ENCODE peak calls at places on chromosomes 1 and 21, in eight cellular contexts. D, M, Z, U, E, S, F and Q are unnamed samples.

GRCh38 chr1:147225193-147225730 is at the start of gene FMO5:
- DNase-seq in D (peak; percentile 83), U (peak; percentile 86), F (peak; percentile 66), E (peak; percentile 73), Z (peak; percentile 82), S (peak; percentile 57), M (peak; percentile 82), Q (peak; percentile 76)

GRCh38 chr1:91714867-91715381 is 171.0 kb downstream of the TGFBR3 start:
- DNase-seq in S (no peak), M (no peak), F (no peak), E (no peak), D (no peak), U (peak; percentile 34), Z (no peak), Q (no peak)

GRCh38 chr1:32801096-32801713 is 16.0 kb downstream of the YARS1 start:
- DNase-seq in M (no peak), E (no peak), S (no peak), Z (peak; percentile 95), U (no peak), F (no peak), D (no peak), Q (no peak)

GRCh38 chr1:234782057-234782800 is 172.3 kb upstream of the IRF2BP2 start:
- DNase-seq in E (no peak), Z (peak; percentile 2), S (no peak), U (no peak), M (peak; percentile 35), D (peak; percentile 30), F (no peak), Q (peak; percentile 26)

GRCh38 chr21:44265734-44266270 is 4.1 kb upstream of the DNMT3L start:
- DNase-seq in U (no peak), Z (no peak), S (no peak), F (no peak), D (no peak), E (no peak), M (no peak), Q (no peak)

GRCh38 chr1:225526878-225527277 is 99.0 kb upstream of the LBR start:
- DNase-seq in S (no peak), D (no peak), E (no peak), U (no peak), Z (no peak), M (no peak), F (no peak), Q (no peak)

GRCh38 chr21:31295676-31296075 is 48.4 kb downstream of the TIAM1 start:
- DNase-seq in U (no peak), D (no peak), M (no peak), Z (no peak), S (no peak), E (no peak), F (no peak), Q (no peak)

GRCh38 chr1:154837679-154838171 is 32.4 kb downstream of the KCNN3 start:
- DNase-seq in M (no peak), D (no peak), E (peak; percentile 100), F (peak; percentile 95), U (no peak), Z (no peak), S (no peak), Q (no peak)

GRCh38 chr1:179129702-179130473 is 48.0 kb downstream of the TOR3A start:
- DNase-seq in E (peak; percentile 88), Z (no peak), D (no peak), S (no peak), M (peak; percentile 66), F (peak; percentile 78), U (no peak), Q (no peak)

GRCh38 chr1:38021969-38022368 is 9.4 kb downstream of the UTP11 start:
- DNase-seq in D (no peak), S (no peak), F (no peak), M (no peak), Z (no peak), U (no peak), E (no peak), Q (no peak)

GRCh38 chr1:218600968-218601367 is 255.8 kb downstream of the TGFB2 start:
- DNase-seq in D (no peak), M (no peak), Z (no peak), S (no peak), F (no peak), E (no peak), U (no peak), Q (no peak)

GRCh38 chr21:36274128-36274527 is 45.9 kb upstream of the MORC3 start:
- DNase-seq in E (no peak), S (no peak), D (no peak), F (no peak), M (no peak), Z (no peak), U (no peak), Q (no peak)

GRCh38 chr1:104460880-104461279 is 711.2 kb downstream of the AMY1C start:
- DNase-seq in S (no peak), F (no peak), M (no peak), Z (no peak), E (no peak), D (no peak), U (no peak), Q (no peak)

GRCh38 chr1:15510611-15511405 is 13.2 kb downstream of the CASP9 start:
- DNase-seq in M (peak; percentile 66), U (no peak), S (no peak), F (no peak), E (no peak), D (no peak), Z (peak; percentile 46), Q (no peak)
- TF ChIP-seq EZH2phosphoT487 in M (no peak), U (no peak), S (no peak), F (no peak), E (no peak), D (no peak), Z (no peak), Q (no peak)

DNA sequence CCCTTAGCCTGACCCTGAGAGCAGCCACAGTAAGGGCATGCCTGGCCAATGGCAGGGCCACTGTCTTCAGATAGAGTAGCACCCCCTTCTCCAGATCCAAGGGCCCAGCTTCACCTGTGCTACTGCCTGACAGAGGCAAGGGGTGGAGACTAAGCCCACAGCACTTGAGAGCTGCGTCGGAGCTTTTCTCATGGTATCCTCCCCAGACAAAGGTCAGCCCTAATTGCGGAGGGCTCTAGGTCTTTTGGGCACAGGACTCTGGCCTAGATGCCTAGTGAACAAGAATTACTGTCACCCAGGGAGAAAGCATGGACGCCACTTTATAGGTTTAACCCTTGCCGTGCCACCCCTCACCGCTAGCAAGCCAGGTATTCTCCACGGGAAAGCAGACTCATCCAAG is 15.1 kb downstream of the KCNC4 start:
- DNase-seq in Z (no peak), F (no peak), E (no peak), D (no peak), U (no peak), S (no peak), M (no peak), Q (no peak)
- TF ChIP-seq EZH2phosphoT487 in Z (no peak), F (no peak), E (no peak), D (no peak), U (no peak), S (no peak), M (no peak), Q (no peak)

GRCh38 chr1:159196543-159196942 is 8.1 kb upstream of the ACKR1 start:
- DNase-seq in M (peak; percentile 34), F (no peak), U (peak; percentile 76), E (no peak), S (no peak), D (no peak), Z (peak; percentile 19), Q (no peak)

GRCh38 chr1:159199901-159200300 is 4.8 kb upstream of the ACKR1 start:
- DNase-seq in F (no peak), Z (no peak), E (no peak), D (no peak), M (no peak), U (no peak), S (no peak), Q (no peak)

GRCh38 chr1:159200759-159201158 is 3.9 kb upstream of the ACKR1 start:
- DNase-seq in D (no peak), S (no peak), U (no peak), E (no peak), Z (no peak), F (no peak), M (no peak), Q (no peak)

GRCh38 chr1:159203621-159204020 is 1.1 kb upstream of the ACKR1 start:
- DNase-seq in E (no peak), D (no peak), S (no peak), F (no peak), Z (no peak), M (no peak), U (no peak), Q (no peak)

GRCh38 chr1:159197767-159198557 is 6.7 kb upstream of the ACKR1 start:
- DNase-seq in E (peak; percentile 81), F (peak; percentile 68), M (peak; percentile 84), S (peak; percentile 80), D (peak; percentile 88), U (peak; percentile 92), Z (peak; percentile 88), Q (peak; percentile 89)
- TF ChIP-seq EZH2phosphoT487 in E (no peak), F (no peak), M (no peak), S (no peak), D (no peak), U (no peak), Z (no peak), Q (no peak)

DNA sequence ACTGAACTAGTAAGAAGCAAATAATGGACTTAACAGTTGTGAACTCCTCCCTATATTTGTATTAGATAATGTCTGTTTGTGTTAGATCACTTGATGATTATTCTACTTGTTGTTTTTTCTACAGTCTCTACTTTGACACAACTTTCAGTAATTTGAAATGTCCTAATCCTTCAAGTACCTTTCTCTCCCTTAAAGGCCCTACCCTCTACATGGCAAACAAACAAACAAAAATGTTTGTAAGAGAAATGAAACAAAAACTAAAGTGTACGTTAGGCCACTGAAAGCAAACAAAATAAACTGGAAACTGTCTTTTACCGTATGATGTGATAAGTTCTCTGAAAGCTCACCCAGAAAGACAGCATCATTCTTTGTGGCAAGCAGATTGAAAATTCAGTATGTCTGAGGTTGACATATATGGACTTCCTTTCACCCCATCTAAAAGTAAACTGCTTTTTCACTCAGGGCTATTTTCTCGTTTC is 255.9 kb upstream of the SNX7 start:
- DNase-seq in Z (peak; percentile 9), E (peak; percentile 44), M (no peak), U (no peak), D (no peak), F (no peak), S (no peak), Q (no peak)
- TF ChIP-seq EZH2phosphoT487 in Z (no peak), E (no peak), M (no peak), U (no peak), D (no peak), F (no peak), S (no peak), Q (no peak)